ENCODE peak calls at places on chromosomes 13 and 19, in five cellular contexts. One of them, this sample, is unnamed.

GRCh38 chr13:97535619-97536018 is 101.7 kb downstream of the RAP2A start:
- DNase-seq in body of pancreas: no peak
- DNase-seq in thoracic aorta: no peak
- DNase-seq in sigmoid colon: no peak
- DNase-seq in right atrium auricular region: no peak
- DNase-seq in this sample: no peak

GRCh38 chr19:2867025-2867991 is at the start of gene ZNF556:
- DNase-seq in thoracic aorta: no peak
- DNase-seq in right atrium auricular region: no peak
- DNase-seq in sigmoid colon: no peak
- DNase-seq in body of pancreas: peak; percentile 17
- DNase-seq in this sample: peak; percentile 32

GRCh38 chr13:76890036-76890435 is 3.8 kb upstream of the KCTD12 start:
- DNase-seq in body of pancreas: no peak
- DNase-seq in sigmoid colon: no peak
- DNase-seq in thoracic aorta: no peak
- DNase-seq in right atrium auricular region: no peak
- DNase-seq in this sample: no peak

GRCh38 chr13:46896346-46897138 is at the start of gene HTR2A:
- DNase-seq in thoracic aorta: no peak
- DNase-seq in body of pancreas: no peak
- DNase-seq in right atrium auricular region: peak; percentile 69
- DNase-seq in sigmoid colon: peak; percentile 66
- DNase-seq in this sample: peak; percentile 34

GRCh38 chr13:24254151-24254810 is 55.1 kb upstream of the C1QTNF9 start:
- DNase-seq in right atrium auricular region: peak; percentile 70
- DNase-seq in thoracic aorta: no peak
- DNase-seq in body of pancreas: no peak
- DNase-seq in sigmoid colon: peak; percentile 62
- DNase-seq in this sample: no peak

GRCh38 chr13:25253702-25254101 is 33.6 kb downstream of the MTMR6 start:
- DNase-seq in sigmoid colon: no peak
- DNase-seq in body of pancreas: no peak
- DNase-seq in right atrium auricular region: no peak
- DNase-seq in thoracic aorta: no peak
- DNase-seq in this sample: no peak

GRCh38 chr13:107301724-107302374 is 733.9 kb upstream of the ARGLU1 start:
- DNase-seq in sigmoid colon: no peak
- DNase-seq in right atrium auricular region: no peak
- DNase-seq in thoracic aorta: no peak
- DNase-seq in body of pancreas: no peak
- DNase-seq in this sample: no peak

GRCh38 chr19:35995655-35995993 is 636 bp downstream of the SDHAF1 start:
- DNase-seq in thoracic aorta: no peak
- DNase-seq in body of pancreas: peak; percentile 58
- DNase-seq in sigmoid colon: peak; percentile 90
- DNase-seq in right atrium auricular region: no peak
- DNase-seq in this sample: no peak

GRCh38 chr13:44758595-44759221 is 182.6 kb upstream of the TSC22D1 start:
- DNase-seq in right atrium auricular region: no peak
- DNase-seq in sigmoid colon: no peak
- DNase-seq in thoracic aorta: no peak
- DNase-seq in body of pancreas: peak; percentile 31
- DNase-seq in this sample: peak; percentile 15

GRCh38 chr13:86986448-86986847 is 684.7 kb upstream of the SLITRK5 start:
- DNase-seq in body of pancreas: no peak
- DNase-seq in sigmoid colon: no peak
- DNase-seq in thoracic aorta: no peak
- DNase-seq in right atrium auricular region: no peak
- DNase-seq in this sample: no peak

GRCh38 chr19:18385675-18386542 is at the start of gene GDF15:
- DNase-seq in body of pancreas: peak; percentile 91
- DNase-seq in right atrium auricular region: no peak
- DNase-seq in sigmoid colon: peak; percentile 86
- DNase-seq in thoracic aorta: no peak
- DNase-seq in this sample: no peak

GRCh38 chr19:35890113-35890650 is 10.2 kb downstream of the NFKBID start:
- DNase-seq in sigmoid colon: no peak
- DNase-seq in right atrium auricular region: no peak
- DNase-seq in body of pancreas: no peak
- DNase-seq in thoracic aorta: no peak
- DNase-seq in this sample: no peak

GRCh38 chr19:23916991-23917390 is 2.3 kb downstream of the ZNF726 start:
- DNase-seq in thoracic aorta: no peak
- DNase-seq in sigmoid colon: no peak
- DNase-seq in body of pancreas: no peak
- DNase-seq in right atrium auricular region: no peak
- DNase-seq in this sample: no peak

GRCh38 chr19:4660181-4660791 is 9.9 kb downstream of the MYDGF start:
- DNase-seq in body of pancreas: no peak
- DNase-seq in right atrium auricular region: no peak
- DNase-seq in thoracic aorta: no peak
- DNase-seq in sigmoid colon: peak; percentile 73
- DNase-seq in this sample: no peak

GRCh38 chr13:101738336-101738735 is 285.9 kb downstream of the ITGBL1 start:
- DNase-seq in sigmoid colon: no peak
- DNase-seq in body of pancreas: no peak
- DNase-seq in thoracic aorta: no peak
- DNase-seq in right atrium auricular region: no peak
- DNase-seq in this sample: no peak

GRCh38 chr19:18450021-18450933 is 12.3 kb upstream of the ISYNA1 start:
- DNase-seq in body of pancreas: no peak
- DNase-seq in right atrium auricular region: no peak
- DNase-seq in sigmoid colon: peak; percentile 67
- DNase-seq in thoracic aorta: no peak
- DNase-seq in this sample: no peak

GRCh38 chr13:29935309-29935981 is 85.0 kb upstream of the UBL3 start:
- DNase-seq in sigmoid colon: no peak
- DNase-seq in right atrium auricular region: no peak
- DNase-seq in thoracic aorta: no peak
- DNase-seq in body of pancreas: no peak
- DNase-seq in this sample: peak; percentile 59

GRCh38 chr13:46668302-46668720 is 115.3 kb downstream of the LRCH1 start:
- DNase-seq in sigmoid colon: peak; percentile 69
- DNase-seq in body of pancreas: no peak
- DNase-seq in thoracic aorta: no peak
- DNase-seq in right atrium auricular region: no peak
- DNase-seq in this sample: no peak

GRCh38 chr19:50398675-50399367 is 14.7 kb downstream of the POLD1 start:
- DNase-seq in sigmoid colon: no peak
- DNase-seq in thoracic aorta: no peak
- DNase-seq in right atrium auricular region: no peak
- DNase-seq in body of pancreas: no peak
- DNase-seq in this sample: no peak

GRCh38 chr19:6721113-6721474 is 644 bp upstream of the C3 start:
- DNase-seq in body of pancreas: no peak
- DNase-seq in thoracic aorta: no peak
- DNase-seq in sigmoid colon: no peak
- DNase-seq in right atrium auricular region: no peak
- DNase-seq in this sample: no peak

GRCh38 chr19:6721773-6722172 is 1.3 kb upstream of the C3 start:
- DNase-seq in right atrium auricular region: no peak
- DNase-seq in sigmoid colon: no peak
- DNase-seq in thoracic aorta: no peak
- DNase-seq in body of pancreas: no peak
- DNase-seq in this sample: no peak

GRCh38 chr19:6719540-6719861 is 949 bp downstream of the C3 start:
- DNase-seq in right atrium auricular region: no peak
- DNase-seq in thoracic aorta: no peak
- DNase-seq in body of pancreas: no peak
- DNase-seq in sigmoid colon: no peak
- DNase-seq in this sample: no peak

GRCh38 chr19:6719992-6720368 is 470 bp downstream of the C3 start:
- DNase-seq in sigmoid colon: no peak
- DNase-seq in body of pancreas: no peak
- DNase-seq in right atrium auricular region: no peak
- DNase-seq in thoracic aorta: no peak
- DNase-seq in this sample: no peak

DNA sequence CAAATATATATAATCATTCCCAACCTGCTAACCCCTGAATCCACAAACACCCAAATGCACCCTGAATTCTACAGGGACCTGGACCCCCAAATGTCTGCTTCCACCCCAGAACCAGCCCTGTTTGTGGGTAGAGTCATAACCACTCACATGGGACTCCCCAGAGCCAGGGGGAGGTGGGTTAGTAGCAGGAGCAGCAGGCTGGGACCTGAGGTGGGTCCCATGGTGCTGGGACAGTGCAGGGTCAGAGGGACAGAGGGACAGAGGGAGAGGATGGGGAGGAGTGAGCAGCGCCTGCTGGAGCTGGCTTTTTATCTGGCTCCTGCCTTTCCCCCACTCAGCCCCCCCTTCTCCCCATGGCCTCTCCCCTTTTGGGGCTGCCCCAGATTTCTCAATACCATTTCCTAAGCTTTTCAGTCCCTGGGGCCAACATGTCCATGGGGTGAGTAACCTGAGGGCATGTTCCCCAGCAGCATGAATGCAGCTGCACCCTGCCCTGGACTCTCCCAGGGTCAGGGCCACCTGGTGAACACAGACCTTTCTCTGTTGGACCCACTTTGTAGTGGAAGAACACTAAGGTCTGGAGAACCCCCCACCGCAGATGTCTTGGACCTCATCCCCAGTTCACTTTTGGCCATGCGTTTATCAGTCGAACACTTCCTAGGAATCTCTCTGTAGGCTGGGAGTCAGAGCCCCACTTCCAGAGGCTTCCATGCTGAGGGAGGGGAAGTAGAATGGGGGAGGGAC is at the start of gene C3:
- DNase-seq in sigmoid colon: peak; percentile 92
- DNase-seq in thoracic aorta: no peak
- DNase-seq in body of pancreas: peak; percentile 73
- DNase-seq in right atrium auricular region: peak; percentile 87
- DNase-seq in this sample: no peak
- H3K27ac ChIP-seq in sigmoid colon: peak within 1 kb of the TSS; percentile 31
- H3K27ac ChIP-seq in thoracic aorta: no peak within 1 kb of the TSS
- H3K27ac ChIP-seq in body of pancreas: peak within 1 kb of the TSS; percentile 76
- H3K27ac ChIP-seq in right atrium auricular region: no peak within 1 kb of the TSS
- H3K27ac ChIP-seq in this sample: no peak within 1 kb of the TSS

DNA sequence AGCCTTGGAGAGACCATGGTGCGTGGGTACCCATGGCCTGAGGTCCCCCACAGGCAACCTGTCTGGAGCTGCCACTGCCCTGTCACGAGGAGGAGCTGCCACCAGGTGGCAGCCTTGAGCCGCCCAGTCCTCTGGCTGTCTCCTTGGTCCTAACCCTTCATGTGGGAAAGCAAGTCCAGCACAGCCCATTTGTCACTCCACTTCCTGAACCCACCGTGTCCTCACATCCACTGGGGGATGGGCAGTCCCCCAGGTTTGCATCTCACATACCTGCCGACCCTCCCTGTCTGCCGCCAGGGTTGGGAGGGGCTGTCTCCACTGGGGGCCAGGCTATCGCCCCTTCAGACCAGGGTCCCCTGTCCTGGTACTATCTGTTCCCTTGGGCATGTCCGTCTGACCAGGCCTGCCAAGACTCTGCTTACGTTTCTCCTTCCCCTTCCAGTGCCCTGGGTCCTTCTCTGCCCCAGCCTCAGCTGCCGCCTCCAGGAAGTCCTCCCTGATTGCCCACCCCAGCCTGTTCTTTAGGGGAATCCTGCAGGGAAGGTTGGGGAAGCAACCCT is 4.5 kb downstream of the FAM174C start:
- DNase-seq in thoracic aorta: no peak
- DNase-seq in right atrium auricular region: peak; percentile 84
- DNase-seq in body of pancreas: peak; percentile 86
- DNase-seq in sigmoid colon: peak; percentile 90
- DNase-seq in this sample: peak; percentile 74
- H3K27ac ChIP-seq in thoracic aorta: no peak overlapping the region
- H3K27ac ChIP-seq in right atrium auricular region: no peak overlapping the region
- H3K27ac ChIP-seq in body of pancreas: no peak overlapping the region
- H3K27ac ChIP-seq in sigmoid colon: no peak overlapping the region
- H3K27ac ChIP-seq in this sample: no peak overlapping the region

DNA sequence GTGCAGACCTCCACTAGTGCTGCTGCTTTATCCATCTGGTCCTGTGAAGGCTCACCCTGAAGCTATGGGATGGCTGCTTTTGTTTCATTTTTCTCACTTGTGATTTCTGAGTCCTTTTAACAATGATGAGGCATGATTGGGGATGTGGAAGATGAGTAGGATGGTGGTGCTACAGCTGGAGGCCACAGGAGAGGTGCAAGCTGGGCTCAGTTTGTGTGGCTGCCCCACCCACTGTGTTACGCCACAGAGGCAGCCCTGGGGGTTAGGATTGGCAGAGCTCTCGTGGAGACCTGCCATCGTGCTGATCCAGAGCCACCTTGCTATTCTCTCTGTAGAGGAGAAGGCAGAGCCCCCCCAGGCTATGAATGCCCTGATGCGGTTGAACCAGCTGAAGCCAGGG is 19.6 kb upstream of the QTRT1 start:
- DNase-seq in sigmoid colon: no peak
- DNase-seq in body of pancreas: no peak
- DNase-seq in thoracic aorta: no peak
- DNase-seq in right atrium auricular region: no peak
- DNase-seq in this sample: no peak
- H3K27ac ChIP-seq in sigmoid colon: no peak overlapping the region
- H3K27ac ChIP-seq in body of pancreas: no peak overlapping the region
- H3K27ac ChIP-seq in thoracic aorta: no peak overlapping the region
- H3K27ac ChIP-seq in right atrium auricular region: no peak overlapping the region
- H3K27ac ChIP-seq in this sample: no peak overlapping the region

GRCh38 chr13:67148219-67148583 is 81.9 kb downstream of the PCDH9 start:
- DNase-seq in sigmoid colon: no peak
- DNase-seq in thoracic aorta: no peak
- DNase-seq in right atrium auricular region: no peak
- DNase-seq in body of pancreas: no peak
- DNase-seq in this sample: no peak
- H3K27ac ChIP-seq in sigmoid colon: peak overlapping the region; percentile 40
- H3K27ac ChIP-seq in thoracic aorta: no peak overlapping the region
- H3K27ac ChIP-seq in right atrium auricular region: peak overlapping the region; percentile 82
- H3K27ac ChIP-seq in body of pancreas: no peak overlapping the region
- H3K27ac ChIP-seq in this sample: no peak overlapping the region

This sample was measured in caudate nucleus.